ENCODE peak calls at places on chromosome 19, in five cellular contexts. P is tibial artery, Q is lung, Z is BE2C, V is heart right ventricle. K is an unnamed sample.

GRCh38 chr19:48363810-48364563 is at the start of the genes SYNGR4 and TMEM143:
- DNase-seq in Q (peak; percentile 99), Z (peak; percentile 99), P (peak; percentile 99), V (peak; percentile 99), K (peak; percentile 99)

GRCh38 chr19:13156968-13157882 is 7.0 kb downstream of the IER2 start:
- DNase-seq in P (no peak), Z (no peak), V (no peak), Q (no peak), K (no peak)

GRCh38 chr19:42295342-42295741 is 6.6 kb upstream of the PRR19 start:
- DNase-seq in Q (no peak), P (no peak), V (no peak), Z (no peak), K (no peak)

GRCh38 chr19:13262450-13262849 is 112.2 kb downstream of the IER2 start:
- DNase-seq in Z (no peak), P (no peak), V (no peak), Q (no peak), K (no peak)

GRCh38 chr19:18292460-18292809 is 11.0 kb upstream of the JUND start:
- DNase-seq in V (no peak), P (no peak), Q (no peak), Z (no peak), K (no peak)

GRCh38 chr19:19597809-19598306 is 20.6 kb downstream of the PBX4 start:
- DNase-seq in Z (no peak), V (no peak), P (no peak), Q (no peak), K (no peak)

GRCh38 chr19:54319049-54319448 is 6.1 kb upstream of the LILRA5 start:
- DNase-seq in Q (no peak), V (no peak), P (no peak), Z (no peak), K (no peak)

GRCh38 chr19:56837004-56837403 is 3.5 kb downstream of the PEG3 start:
- DNase-seq in Z (no peak), P (no peak), Q (no peak), V (no peak), K (no peak)

GRCh38 chr19:40639638-40639982 is 38.4 kb downstream of the LTBP4 start:
- DNase-seq in Z (no peak), Q (no peak), V (no peak), P (no peak), K (no peak)

GRCh38 chr19:56869886-56870285 is 29.4 kb upstream of the PEG3 start:
- DNase-seq in Q (no peak), Z (no peak), V (no peak), P (no peak), K (no peak)

GRCh38 chr19:38277969-38278680 is 13.8 kb downstream of the SPINT2 start:
- DNase-seq in Z (no peak), V (peak; percentile 85), P (peak; percentile 59), Q (peak; percentile 61), K (no peak)

GRCh38 chr19:48393559-48394330 is at the start of gene GRIN2D:
- DNase-seq in P (no peak), V (no peak), Q (no peak), Z (peak; percentile 64), K (no peak)

GRCh38 chr19:39645800-39646411 is 9.8 kb upstream of the LGALS16 start:
- DNase-seq in V (no peak), P (no peak), Q (no peak), Z (no peak), K (no peak)

GRCh38 chr19:19171821-19172532 is 1.9 kb upstream of the MEF2B start:
- DNase-seq in V (no peak), Z (no peak), Q (no peak), P (no peak), K (peak; percentile 73)

GRCh38 chr19:37872383-37872782 is 34.0 kb downstream of the WDR87 start:
- DNase-seq in Z (no peak), V (no peak), P (no peak), Q (no peak), K (no peak)

GRCh38 chr19:31285744-31286143 is 63.5 kb downstream of the TSHZ3 start:
- DNase-seq in P (no peak), V (no peak), Q (no peak), Z (no peak), K (no peak)

GRCh38 chr19:50242586-50242985 is 39.2 kb downstream of the MYH14 start:
- DNase-seq in Z (no peak), V (no peak), P (no peak), Q (no peak), K (no peak)

GRCh38 chr19:13181747-13182388 is 31.7 kb downstream of the IER2 start:
- DNase-seq in Z (peak; percentile 37), V (peak; percentile 86), Q (no peak), P (peak; percentile 68), K (peak; percentile 39)

GRCh38 chr19:39402417-39403297 is 4.0 kb upstream of the ZFP36 start:
- DNase-seq in Q (peak; percentile 94), P (peak; percentile 96), V (peak; percentile 97), Z (peak; percentile 72), K (peak; percentile 92)

GRCh38 chr19:4966591-4966990 is 2.3 kb upstream of the KDM4B start:
- DNase-seq in P (no peak), Z (no peak), Q (no peak), V (no peak), K (no peak)

GRCh38 chr19:2609389-2610116 is 92.9 kb downstream of the GNG7 start:
- DNase-seq in P (peak; percentile 17), Q (no peak), V (no peak), Z (no peak), K (no peak)

GRCh38 chr19:35724560-35724959 is 6.8 kb downstream of the KMT2B start:
- DNase-seq in Q (no peak), P (no peak), Z (no peak), V (no peak), K (no peak)

GRCh38 chr19:18203408-18203862 is 407 bp downstream of the RAB3A start:
- DNase-seq in V (peak; percentile 39), P (peak; percentile 36), Z (peak; percentile 33), Q (no peak), K (no peak)

GRCh38 chr19:53545271-53546065 is 7.5 kb downstream of the ZNF331 start:
- DNase-seq in P (no peak), Z (no peak), Q (peak; percentile 30), V (no peak), K (no peak)

GRCh38 chr19:53507523-53508442 is 30.2 kb upstream of the ZNF331 start:
- DNase-seq in P (no peak), Z (no peak), Q (no peak), V (no peak), K (no peak)

GRCh38 chr19:3073159-3073563 is 10.9 kb upstream of the TLE5 start:
- DNase-seq in P (no peak), Q (no peak), Z (peak; percentile 66), V (no peak), K (peak; percentile 81)

GRCh38 chr19:30135358-30135757 is 193.3 kb downstream of the URI1 start:
- DNase-seq in Z (peak; percentile 77), Q (no peak), P (no peak), V (no peak), K (no peak)

GRCh38 chr19:52898101-52898500 is 666 bp upstream of the ZNF320 start:
- DNase-seq in Z (no peak), P (no peak), Q (no peak), V (peak; percentile 10), K (no peak)

GRCh38 chr19:17124025-17124424 is 48.4 kb downstream of the MYO9B start:
- DNase-seq in V (no peak), Q (no peak), Z (no peak), P (no peak), K (no peak)

GRCh38 chr19:17127671-17128070 is 52.1 kb downstream of the MYO9B start:
- DNase-seq in V (no peak), Z (no peak), P (no peak), Q (no peak), K (no peak)

GRCh38 chr19:17125052-17125727 is 49.6 kb downstream of the MYO9B start:
- DNase-seq in Q (no peak), Z (no peak), V (no peak), P (no peak), K (no peak)

GRCh38 chr19:17128403-17128802 is 52.8 kb downstream of the MYO9B start:
- DNase-seq in V (no peak), Q (no peak), Z (no peak), P (no peak), K (no peak)

DNA sequence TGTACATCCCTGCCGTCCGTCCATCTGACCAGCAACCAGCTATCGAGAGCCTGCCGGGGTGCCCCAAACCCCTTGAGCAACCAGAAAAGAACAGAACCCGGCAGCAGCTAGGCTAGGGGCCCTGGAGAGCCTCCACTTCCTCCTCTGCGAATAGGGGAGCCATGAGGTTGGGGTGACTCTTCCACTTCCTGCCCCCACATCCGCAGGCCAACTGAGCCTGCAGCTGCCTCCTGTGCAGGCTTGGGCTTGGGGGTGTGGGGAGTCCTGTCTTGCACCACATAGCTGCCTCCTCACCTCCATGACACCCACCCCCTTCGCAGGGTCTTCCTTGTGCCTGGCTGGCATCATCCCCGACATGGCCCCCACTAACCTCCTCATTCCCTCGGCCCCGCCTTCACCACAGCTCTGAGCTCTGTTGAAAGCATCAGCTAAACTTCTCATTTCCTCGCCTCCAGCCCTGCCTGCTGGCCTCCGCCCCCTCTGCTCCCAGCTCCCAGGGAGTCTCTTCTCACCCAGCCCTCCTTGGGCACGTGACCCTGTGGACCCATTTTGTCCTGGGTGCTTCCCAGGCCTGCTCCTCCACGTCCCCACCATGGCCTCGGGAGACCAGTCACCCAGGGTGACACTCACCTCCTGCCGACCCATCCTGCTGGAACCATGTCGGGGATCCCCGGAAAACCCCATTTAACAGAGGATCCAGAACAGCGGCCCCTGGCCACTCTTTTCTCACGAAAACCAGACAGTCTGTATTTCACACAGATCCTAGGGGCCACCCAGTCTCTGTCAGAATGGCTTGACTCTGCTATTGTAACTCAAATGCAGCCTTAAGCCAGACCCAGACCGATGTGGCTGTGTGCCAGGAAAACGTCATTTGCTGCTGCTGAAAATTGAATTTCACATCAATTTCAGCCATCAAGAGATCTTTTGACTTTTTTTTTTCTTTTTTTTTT is 50.4 kb downstream of the MYO9B start:
- DNase-seq in Z (peak; percentile 94), V (peak; percentile 61), Q (peak; percentile 49), P (peak; percentile 85), K (peak; percentile 55)
- H3K4me1 ChIP-seq in Z (peaks cover 6% of the 10 kb centered on the region), V (peaks cover 12% of the 10 kb centered on the region), Q (no peaks in the 10 kb centered on the region), P (peaks cover 54% of the 10 kb centered on the region), K (peaks cover 4% of the 10 kb centered on the region)

GRCh38 chr19:11942843-11943108 is 17.9 kb downstream of the ZNF700 start:
- DNase-seq in V (no peak), Z (no peak), P (no peak), Q (no peak), K (no peak)
- H3K9me3 ChIP-seq in V (peaks cover 75% of the 10 kb centered on the region), Z (peaks cover 6% of the 10 kb centered on the region), P (peaks cover 7% of the 10 kb centered on the region), Q (peaks cover 58% of the 10 kb centered on the region), K (peaks cover 12% of the 10 kb centered on the region)

DNA sequence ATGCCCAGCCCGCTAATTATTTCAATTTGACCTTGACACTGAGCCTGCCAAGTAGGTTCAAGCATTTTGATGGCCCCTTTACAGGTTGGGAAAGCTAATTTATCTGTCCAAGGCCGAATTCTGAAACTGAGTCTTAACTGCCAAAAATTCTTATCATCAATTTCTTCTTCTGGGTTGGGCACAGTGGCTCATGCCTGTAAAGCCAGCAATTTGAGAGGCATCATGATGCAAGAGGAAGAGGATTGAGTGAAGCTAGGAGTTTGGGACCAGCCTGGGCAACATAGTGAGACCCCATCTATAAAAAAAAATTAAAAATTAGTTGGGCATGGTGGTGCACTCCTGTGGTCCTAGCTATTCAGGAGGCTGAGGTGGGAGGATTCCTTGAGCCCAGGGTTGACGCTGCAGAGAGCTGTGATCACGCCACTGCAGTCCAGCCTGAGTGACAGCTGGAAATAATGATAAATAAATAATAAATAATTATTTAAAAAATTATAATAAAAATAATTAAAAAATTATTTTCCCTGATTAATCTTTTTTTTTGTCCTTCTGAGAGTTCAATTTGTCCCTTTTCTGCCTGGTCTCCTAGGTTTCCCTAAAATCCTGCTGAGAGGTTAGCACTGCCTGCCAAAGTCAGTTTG is 1.3 kb upstream of the LDLR start:
- DNase-seq in Q (no peak), Z (no peak), P (no peak), V (no peak), K (no peak)
- H3K4me1 ChIP-seq in Q (peaks cover 14% of the 10 kb centered on the region), Z (peaks cover 13% of the 10 kb centered on the region), P (peaks cover 79% of the 10 kb centered on the region), V (peaks cover 41% of the 10 kb centered on the region), K (peaks cover 12% of the 10 kb centered on the region)

GRCh38 chr19:15885919-15886318 is 12.0 kb downstream of the CYP4F2 start:
- DNase-seq in Q (no peak), V (no peak), Z (no peak), P (no peak), K (no peak)
- H3K9me3 ChIP-seq in Q (no peaks in the 10 kb centered on the region), V (no peaks in the 10 kb centered on the region), Z (no peaks in the 10 kb centered on the region), P (no peaks in the 10 kb centered on the region), K (no peaks in the 10 kb centered on the region)

K was measured in gastrocnemius medialis.